ENCODE peak calls at places on chromosome 10, in four cellular contexts. One of them, this sample, is unnamed.

GRCh38 chr10:124087672-124088634 is 5.4 kb downstream of the CHST15 start:
- DNase-seq in IMR-90: no peak
- DNase-seq in CD4-positive, alpha-beta T cell: no peak
- DNase-seq in H9: no peak
- DNase-seq in this sample: no peak

GRCh38 chr10:29618341-29619171 is 16.2 kb downstream of the SVIL start:
- DNase-seq in IMR-90: peak; percentile 45
- DNase-seq in CD4-positive, alpha-beta T cell: no peak
- DNase-seq in H9: no peak
- DNase-seq in this sample: no peak

GRCh38 chr10:102775973-102776669 is 32.4 kb downstream of the WBP1L start:
- DNase-seq in IMR-90: peak; percentile 91
- DNase-seq in CD4-positive, alpha-beta T cell: no peak
- DNase-seq in H9: peak; percentile 43
- DNase-seq in this sample: no peak

GRCh38 chr10:123455861-123456260 is 210.3 kb upstream of the GPR26 start:
- DNase-seq in IMR-90: no peak
- DNase-seq in CD4-positive, alpha-beta T cell: no peak
- DNase-seq in H9: no peak
- DNase-seq in this sample: no peak

GRCh38 chr10:6062101-6062771 is at the start of gene IL2RA:
- DNase-seq in IMR-90: no peak
- DNase-seq in CD4-positive, alpha-beta T cell: no peak
- DNase-seq in H9: peak; percentile 29
- DNase-seq in this sample: peak; percentile 56

GRCh38 chr10:6840766-6841165 is 260.7 kb upstream of the PRKCQ start:
- DNase-seq in IMR-90: peak; percentile 60
- DNase-seq in CD4-positive, alpha-beta T cell: no peak
- DNase-seq in H9: no peak
- DNase-seq in this sample: no peak

GRCh38 chr10:29733323-29733722 is 98.6 kb upstream of the SVIL start:
- DNase-seq in IMR-90: no peak
- DNase-seq in CD4-positive, alpha-beta T cell: no peak
- DNase-seq in H9: no peak
- DNase-seq in this sample: no peak

GRCh38 chr10:46284286-46285229 is 2.2 kb upstream of the ANTXRL start:
- DNase-seq in IMR-90: peak; percentile 34
- DNase-seq in CD4-positive, alpha-beta T cell: peak; percentile 64
- DNase-seq in H9: peak; percentile 84
- DNase-seq in this sample: peak; percentile 81

GRCh38 chr10:101925027-101925426 is 81.4 kb upstream of the KCNIP2 start:
- DNase-seq in IMR-90: no peak
- DNase-seq in CD4-positive, alpha-beta T cell: no peak
- DNase-seq in H9: no peak
- DNase-seq in this sample: no peak

GRCh38 chr10:48366261-48366660 is 59.8 kb downstream of the MAPK8 start:
- DNase-seq in IMR-90: peak; percentile 19
- DNase-seq in CD4-positive, alpha-beta T cell: no peak
- DNase-seq in H9: no peak
- DNase-seq in this sample: no peak

GRCh38 chr10:60735244-60735643 is 43.0 kb upstream of the CDK1 start:
- DNase-seq in IMR-90: no peak
- DNase-seq in CD4-positive, alpha-beta T cell: no peak
- DNase-seq in H9: peak; percentile 52
- DNase-seq in this sample: no peak

GRCh38 chr10:117662790-117663540 is 120.4 kb downstream of the EMX2 start:
- DNase-seq in IMR-90: no peak
- DNase-seq in CD4-positive, alpha-beta T cell: no peak
- DNase-seq in H9: no peak
- DNase-seq in this sample: no peak

GRCh38 chr10:49564461-49565009 is 25.6 kb upstream of the ERCC6 start:
- DNase-seq in IMR-90: peak; percentile 53
- DNase-seq in CD4-positive, alpha-beta T cell: no peak
- DNase-seq in H9: no peak
- DNase-seq in this sample: no peak

GRCh38 chr10:116810895-116811294 is 38.4 kb upstream of the ENO4 start:
- DNase-seq in IMR-90: no peak
- DNase-seq in CD4-positive, alpha-beta T cell: no peak
- DNase-seq in H9: no peak
- DNase-seq in this sample: no peak

GRCh38 chr10:50373821-50374501 is 122.6 kb upstream of the ASAH2 start:
- DNase-seq in IMR-90: peak; percentile 37
- DNase-seq in CD4-positive, alpha-beta T cell: no peak
- DNase-seq in H9: no peak
- DNase-seq in this sample: no peak

GRCh38 chr10:91220954-91221696 is 662 bp downstream of the PCGF5 start:
- DNase-seq in IMR-90: peak; percentile 19
- DNase-seq in CD4-positive, alpha-beta T cell: no peak
- DNase-seq in H9: peak; percentile 42
- DNase-seq in this sample: no peak

GRCh38 chr10:72540193-72540807 is 85.6 kb downstream of the MICU1 start:
- DNase-seq in IMR-90: no peak
- DNase-seq in CD4-positive, alpha-beta T cell: no peak
- DNase-seq in H9: no peak
- DNase-seq in this sample: no peak
- H3K9me3 ChIP-seq in IMR-90: peaks cover 14% of the 10 kb centered on the region
- H3K9me3 ChIP-seq in CD4-positive, alpha-beta T cell: peaks cover 16% of the 10 kb centered on the region
- H3K9me3 ChIP-seq in H9: no peaks in the 10 kb centered on the region
- H3K9me3 ChIP-seq in this sample: no peaks in the 10 kb centered on the region

DNA sequence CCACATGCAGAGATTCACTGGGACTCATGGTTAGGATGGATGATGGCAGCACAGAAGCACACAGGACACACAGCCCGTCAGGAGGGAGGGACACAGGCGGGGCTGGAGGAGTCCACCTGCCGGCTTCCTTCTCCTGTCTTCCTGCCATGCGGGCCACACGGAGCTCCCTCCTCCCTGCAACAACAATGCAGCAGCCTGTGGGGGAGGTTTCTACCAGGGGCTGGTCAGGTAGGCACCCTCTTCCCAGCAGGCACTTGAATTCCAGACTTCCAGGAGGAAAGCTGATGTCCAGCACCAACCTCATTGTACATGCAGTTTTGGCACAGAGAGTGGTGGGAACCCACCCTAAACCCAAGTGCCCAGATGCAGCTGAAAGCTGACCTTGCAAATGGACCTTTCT is 341.2 kb downstream of the GLRX3 start:
- DNase-seq in IMR-90: no peak
- DNase-seq in CD4-positive, alpha-beta T cell: no peak
- DNase-seq in H9: no peak
- DNase-seq in this sample: no peak
- H3K9me3 ChIP-seq in IMR-90: peaks cover 70% of the 10 kb centered on the region
- H3K9me3 ChIP-seq in CD4-positive, alpha-beta T cell: no peaks in the 10 kb centered on the region
- H3K9me3 ChIP-seq in H9: no peaks in the 10 kb centered on the region
- H3K9me3 ChIP-seq in this sample: no peaks in the 10 kb centered on the region

GRCh38 chr10:105291571-105291970 is 650.5 kb downstream of the SORCS3 start:
- DNase-seq in IMR-90: no peak
- DNase-seq in CD4-positive, alpha-beta T cell: no peak
- DNase-seq in H9: no peak
- DNase-seq in this sample: no peak

GRCh38 chr10:105287970-105288369 is 646.9 kb downstream of the SORCS3 start:
- DNase-seq in IMR-90: no peak
- DNase-seq in CD4-positive, alpha-beta T cell: no peak
- DNase-seq in H9: no peak
- DNase-seq in this sample: no peak

GRCh38 chr10:105288613-105289012 is 647.5 kb downstream of the SORCS3 start:
- DNase-seq in IMR-90: no peak
- DNase-seq in CD4-positive, alpha-beta T cell: no peak
- DNase-seq in H9: no peak
- DNase-seq in this sample: no peak

DNA sequence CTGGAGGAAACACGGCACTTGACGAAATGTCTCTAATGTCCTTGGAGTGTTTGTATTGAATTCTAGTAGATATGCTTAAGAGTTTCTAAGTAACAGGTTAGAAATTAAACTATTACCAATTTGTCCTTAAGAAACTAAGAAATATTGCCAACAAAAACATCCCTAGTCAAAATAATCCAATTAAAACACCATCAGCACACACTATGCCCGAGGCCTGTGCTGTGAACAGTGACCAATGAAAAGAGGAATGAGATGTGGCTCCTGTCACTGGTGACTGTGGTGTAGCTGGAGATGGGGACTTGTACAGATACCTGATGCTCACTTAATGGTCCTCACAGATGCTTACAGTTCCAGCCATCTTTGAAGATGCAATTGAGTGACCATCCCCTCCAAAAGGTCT is 651.1 kb downstream of the SORCS3 start:
- DNase-seq in IMR-90: no peak
- DNase-seq in CD4-positive, alpha-beta T cell: no peak
- DNase-seq in H9: no peak
- DNase-seq in this sample: no peak
- H3K9me3 ChIP-seq in IMR-90: peaks cover 7% of the 10 kb centered on the region
- H3K9me3 ChIP-seq in CD4-positive, alpha-beta T cell: no peaks in the 10 kb centered on the region
- H3K9me3 ChIP-seq in H9: no peaks in the 10 kb centered on the region
- H3K9me3 ChIP-seq in this sample: no peaks in the 10 kb centered on the region

GRCh38 chr10:131748191-131748590 is 152.6 kb upstream of the PPP2R2D start:
- DNase-seq in IMR-90: no peak
- DNase-seq in CD4-positive, alpha-beta T cell: no peak
- DNase-seq in H9: no peak
- DNase-seq in this sample: no peak
- H3K9me3 ChIP-seq in IMR-90: peaks cover 58% of the 10 kb centered on the region
- H3K9me3 ChIP-seq in CD4-positive, alpha-beta T cell: no peaks in the 10 kb centered on the region
- H3K9me3 ChIP-seq in H9: no peaks in the 10 kb centered on the region
- H3K9me3 ChIP-seq in this sample: no peaks in the 10 kb centered on the region

DNA sequence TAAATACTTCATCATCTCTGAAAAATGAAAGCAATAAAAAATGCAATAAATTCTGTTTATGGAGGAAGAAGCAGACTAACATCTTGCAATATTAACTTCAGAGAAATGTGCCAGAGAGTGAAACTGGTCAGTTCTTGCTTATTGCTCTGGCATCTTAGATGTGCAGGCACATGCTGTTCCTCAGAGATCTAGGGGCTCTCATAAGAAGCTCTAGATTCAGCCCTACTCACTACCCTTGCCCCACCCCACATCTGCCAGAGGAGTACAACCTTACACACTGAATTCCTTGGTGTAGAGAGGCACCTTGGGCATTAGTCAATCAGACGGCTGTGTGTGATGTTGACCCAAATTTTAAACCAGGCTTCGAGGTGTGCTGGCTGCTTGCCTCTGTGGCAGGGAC is 891.1 kb upstream of the GHITM start:
- DNase-seq in IMR-90: no peak
- DNase-seq in CD4-positive, alpha-beta T cell: no peak
- DNase-seq in H9: no peak
- DNase-seq in this sample: no peak
- H3K9me3 ChIP-seq in IMR-90: peaks cover 7% of the 10 kb centered on the region
- H3K9me3 ChIP-seq in CD4-positive, alpha-beta T cell: peaks cover 9% of the 10 kb centered on the region
- H3K9me3 ChIP-seq in H9: no peaks in the 10 kb centered on the region
- H3K9me3 ChIP-seq in this sample: no peaks in the 10 kb centered on the region

DNA sequence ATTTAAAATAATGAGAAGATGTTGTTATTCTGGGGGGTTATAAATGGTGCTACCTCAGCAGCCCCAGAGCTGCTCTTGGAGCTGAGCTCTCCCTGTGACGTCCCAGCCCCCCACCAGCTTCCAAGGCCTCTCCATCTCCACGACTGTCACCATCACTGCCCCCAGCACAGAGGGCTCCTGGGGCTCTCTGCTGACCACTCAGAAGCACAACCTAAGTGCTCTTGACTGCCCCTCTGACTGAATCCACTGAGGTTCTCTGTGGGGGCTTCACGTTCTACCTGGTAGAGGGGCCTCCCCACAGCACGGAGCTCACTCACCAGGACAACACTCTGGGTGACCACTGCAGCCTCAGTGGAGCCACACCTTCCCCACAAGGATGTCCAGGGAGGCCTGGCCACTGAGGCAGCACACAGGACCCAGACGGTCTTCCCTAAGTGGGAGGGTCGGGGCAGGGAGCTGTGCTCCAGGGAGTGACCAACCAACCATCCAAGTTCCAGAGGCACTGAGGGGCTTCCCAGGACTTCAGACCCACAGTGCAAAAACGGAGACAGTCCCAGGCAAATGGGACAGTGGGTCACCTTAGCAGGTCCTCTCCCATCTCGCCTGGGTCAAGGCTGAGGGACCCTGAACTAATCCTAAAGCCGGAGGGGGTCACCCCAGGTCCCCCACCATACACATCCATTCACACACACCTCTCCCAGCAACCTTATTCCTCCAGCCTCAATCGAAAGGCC is 121.0 kb upstream of the PPP2R2D start:
- DNase-seq in IMR-90: no peak
- DNase-seq in CD4-positive, alpha-beta T cell: no peak
- DNase-seq in H9: no peak
- DNase-seq in this sample: no peak
- H3K9me3 ChIP-seq in IMR-90: peaks cover 54% of the 10 kb centered on the region
- H3K9me3 ChIP-seq in CD4-positive, alpha-beta T cell: peaks cover 26% of the 10 kb centered on the region
- H3K9me3 ChIP-seq in H9: peaks cover 24% of the 10 kb centered on the region
- H3K9me3 ChIP-seq in this sample: no peaks in the 10 kb centered on the region